ENCODE peak calls at places on chromosomes 5 and 9, in eight cellular contexts. L is RCC 7860; Q is gastrocnemius medialis; B is central memory CD4-positive, alpha-beta T cell; P is AG04450; T is CD8-positive, alpha-beta T cell; K is NCI-H1092; R is stimulated activated CD8-positive, alpha-beta memory T cell treated with anti-CD3 and anti-CD28 coated beads, Interleukin-4, amount 100 ng/mL, for 1 hour. V is an unnamed sample.

GRCh38 chr5:1480806-1481205 is 35.6 kb upstream of the SLC6A3 start:
- DNase-seq in L (no peak), Q (no peak), B (no peak), P (no peak), T (no peak), K (no peak), R (no peak), V (no peak)

GRCh38 chr5:67617051-67617450 is 420.5 kb upstream of the CD180 start:
- DNase-seq in L (no peak), Q (no peak), B (no peak), P (no peak), T (no peak), K (no peak), R (no peak), V (no peak)

GRCh38 chr9:88339322-88339721 is 48.9 kb upstream of the SPIN1 start:
- DNase-seq in L (no peak), Q (no peak), B (no peak), P (no peak), T (no peak), K (no peak), R (no peak), V (no peak)

GRCh38 chr9:131735238-131736181 is 4.4 kb downstream of the RAPGEF1 start:
- DNase-seq in L (peak; percentile 54), Q (no peak), B (no peak), P (no peak), T (no peak), K (no peak), R (no peak), V (no peak)

GRCh38 chr5:160359816-160360215 is 10.6 kb downstream of the C1QTNF2 start:
- DNase-seq in L (no peak), Q (no peak), B (no peak), P (no peak), T (no peak), K (no peak), R (no peak), V (no peak)

GRCh38 chr5:88883059-88883565 is at the start of gene MEF2C:
- DNase-seq in L (peak; percentile 60), Q (peak; percentile 70), B (no peak), P (peak; percentile 49), T (peak; percentile 12), K (peak; percentile 40), R (no peak), V (no peak)

GRCh38 chr9:131677445-131678180 is 62.3 kb downstream of the RAPGEF1 start:
- DNase-seq in L (no peak), Q (no peak), B (peak; percentile 31), P (peak; percentile 48), T (no peak), K (no peak), R (no peak), V (no peak)

GRCh38 chr5:151215546-151215880 is 8.4 kb downstream of the CCDC69 start:
- DNase-seq in L (no peak), Q (no peak), B (no peak), P (no peak), T (no peak), K (no peak), R (no peak), V (no peak)

GRCh38 chr9:107153336-107153735 is 129.7 kb upstream of the RAD23B start:
- DNase-seq in L (peak; percentile 27), Q (no peak), B (no peak), P (no peak), T (no peak), K (no peak), R (no peak), V (no peak)

GRCh38 chr5:143882520-143882919 is 70.6 kb downstream of the HMHB1 start:
- DNase-seq in L (no peak), Q (no peak), B (no peak), P (no peak), T (no peak), K (no peak), R (no peak), V (no peak)

GRCh38 chr5:160516696-160517530 is 95.3 kb downstream of the PTTG1 start:
- DNase-seq in L (no peak), Q (no peak), B (no peak), P (no peak), T (no peak), K (no peak), R (no peak), V (no peak)

GRCh38 chr5:40672440-40672839 is 7.3 kb upstream of the PTGER4 start:
- DNase-seq in L (no peak), Q (no peak), B (no peak), P (no peak), T (no peak), K (no peak), R (no peak), V (no peak)

GRCh38 chr9:74358944-74359343 is 138.2 kb upstream of the RORB start:
- DNase-seq in L (no peak), Q (no peak), B (no peak), P (no peak), T (no peak), K (no peak), R (no peak), V (no peak)

GRCh38 chr9:138067594-138068367 is 190.2 kb downstream of the CACNA1B start:
- DNase-seq in L (no peak), Q (no peak), B (no peak), P (no peak), T (no peak), K (no peak), R (no peak), V (no peak)